ENCODE peak calls at places on chromosomes 16 and 17, in five cellular contexts. J is DND-41, W is suprapubic skin, Y is endothelial cell of umbilical vein, A is heart right ventricle. Q is an unnamed sample. For H3K27me3, the result is how much of the 10 kb centered on the place peaks cover.

GRCh38 chr17:31487648-31488263 is 96.3 kb downstream of the RAB11FIP4 start:
- DNase-seq in J (peak), W (no peak), Y (no peak), A (peak), Q (peak)

GRCh38 chr17:34254651-34255380 is at the start of gene CCL2:
- DNase-seq in J (no peak), W (no peak), Y (peak), A (peak), Q (peak)

GRCh38 chr17:48351916-48352332 is 78.1 kb downstream of the SKAP1 start:
- DNase-seq in J (no peak), W (no peak), Y (peak), A (no peak), Q (no peak)

GRCh38 chr17:8740486-8740885 is 4.2 kb downstream of the CCDC42 start:
- DNase-seq in J (peak), W (no peak), Y (no peak), A (no peak), Q (no peak)

GRCh38 chr16:87661561-87661960 is 59.3 kb downstream of the JPH3 start:
- DNase-seq in J (peak), W (no peak), Y (peak), A (peak), Q (no peak)

GRCh38 chr17:40364121-40364861 is at the start of gene GJD3:
- DNase-seq in J (no peak), W (no peak), Y (no peak), A (peak), Q (no peak)

GRCh38 chr16:54102888-54103866 is 183.4 kb downstream of the IRX3 start:
- DNase-seq in J (no peak), W (no peak), Y (no peak), A (no peak), Q (no peak)

GRCh38 chr16:57797526-57798266 is 4.6 kb downstream of the KIFC3 start:
- DNase-seq in J (no peak), W (no peak), Y (no peak), A (peak), Q (no peak)

GRCh38 chr17:58452738-58453137 is 35.4 kb upstream of the RNF43 start:
- DNase-seq in J (no peak), W (no peak), Y (no peak), A (no peak), Q (no peak)

GRCh38 chr16:20851601-20852000 is 45.3 kb downstream of the REXO5 start:
- DNase-seq in J (no peak), W (peak), Y (peak), A (peak), Q (no peak)

GRCh38 chr17:77879896-77880280 is 78.6 kb upstream of the TNRC6C start:
- DNase-seq in J (no peak), W (no peak), Y (no peak), A (no peak), Q (no peak)

GRCh38 chr17:7440113-7440822 is 956 bp downstream of the FGF11 start:
- DNase-seq in J (no peak), W (peak), Y (peak), A (peak), Q (no peak)

GRCh38 chr16:2913603-2914002 is 1.9 kb downstream of the FLYWCH1 start:
- DNase-seq in J (no peak), W (no peak), Y (no peak), A (no peak), Q (no peak)

GRCh38 chr16:75244225-75244792 is 7.1 kb downstream of the BCAR1 start:
- DNase-seq in J (no peak), W (no peak), Y (peak), A (peak), Q (peak)

GRCh38 chr16:50881331-50881830 is 139.5 kb downstream of the CYLD start:
- DNase-seq in J (no peak), W (no peak), Y (no peak), A (no peak), Q (no peak)

GRCh38 chr17:37488009-37488604 is 1.6 kb upstream of the DUSP14 start:
- DNase-seq in J (no peak), W (no peak), Y (peak), A (no peak), Q (no peak)

GRCh38 chr16:79651363-79651762 is 50.8 kb upstream of the MAF start:
- DNase-seq in J (no peak), W (no peak), Y (no peak), A (peak), Q (peak)

GRCh38 chr17:57874434-57875108 is 24.7 kb upstream of the MRPS23 start:
- DNase-seq in J (peak), W (no peak), Y (peak), A (peak), Q (peak)

GRCh38 chr17:19370493-19370960 is 7.8 kb upstream of the MAPK7 start:
- DNase-seq in J (no peak), W (peak), Y (no peak), A (peak), Q (no peak)

GRCh38 chr17:40810505-40810904 is 10.7 kb upstream of the KRT28 start:
- DNase-seq in J (no peak), W (no peak), Y (peak), A (no peak), Q (no peak)

GRCh38 chr17:51103050-51103449 is 17.6 kb downstream of the SPAG9 start:
- DNase-seq in J (no peak), W (no peak), Y (no peak), A (no peak), Q (no peak)

DNA sequence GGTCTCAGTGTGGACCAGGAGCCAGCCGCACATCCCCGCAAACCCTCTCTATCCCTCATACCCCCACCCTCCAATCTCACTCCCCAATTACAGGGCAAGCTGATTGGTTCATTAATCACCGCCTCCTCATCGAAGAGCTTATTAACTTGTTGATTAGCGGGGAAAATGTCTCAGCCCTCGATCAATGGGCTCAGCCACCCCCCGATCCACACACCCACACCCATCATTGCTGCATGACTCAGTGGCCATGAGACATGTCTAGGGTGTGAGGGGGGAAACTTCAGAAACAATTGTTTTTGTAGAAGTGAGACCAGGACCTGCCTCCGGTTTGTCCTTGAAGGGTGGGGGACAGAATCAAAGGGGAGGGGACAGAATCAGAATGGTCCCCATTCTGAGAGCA is 2.5 kb upstream of the PYY start:
- DNase-seq in J (no peak), W (no peak), Y (no peak), A (no peak), Q (no peak)
- H3K27me3 ChIP-seq in J (under half), W (under half), Y (under half), A (under half), Q (under half)

DNA sequence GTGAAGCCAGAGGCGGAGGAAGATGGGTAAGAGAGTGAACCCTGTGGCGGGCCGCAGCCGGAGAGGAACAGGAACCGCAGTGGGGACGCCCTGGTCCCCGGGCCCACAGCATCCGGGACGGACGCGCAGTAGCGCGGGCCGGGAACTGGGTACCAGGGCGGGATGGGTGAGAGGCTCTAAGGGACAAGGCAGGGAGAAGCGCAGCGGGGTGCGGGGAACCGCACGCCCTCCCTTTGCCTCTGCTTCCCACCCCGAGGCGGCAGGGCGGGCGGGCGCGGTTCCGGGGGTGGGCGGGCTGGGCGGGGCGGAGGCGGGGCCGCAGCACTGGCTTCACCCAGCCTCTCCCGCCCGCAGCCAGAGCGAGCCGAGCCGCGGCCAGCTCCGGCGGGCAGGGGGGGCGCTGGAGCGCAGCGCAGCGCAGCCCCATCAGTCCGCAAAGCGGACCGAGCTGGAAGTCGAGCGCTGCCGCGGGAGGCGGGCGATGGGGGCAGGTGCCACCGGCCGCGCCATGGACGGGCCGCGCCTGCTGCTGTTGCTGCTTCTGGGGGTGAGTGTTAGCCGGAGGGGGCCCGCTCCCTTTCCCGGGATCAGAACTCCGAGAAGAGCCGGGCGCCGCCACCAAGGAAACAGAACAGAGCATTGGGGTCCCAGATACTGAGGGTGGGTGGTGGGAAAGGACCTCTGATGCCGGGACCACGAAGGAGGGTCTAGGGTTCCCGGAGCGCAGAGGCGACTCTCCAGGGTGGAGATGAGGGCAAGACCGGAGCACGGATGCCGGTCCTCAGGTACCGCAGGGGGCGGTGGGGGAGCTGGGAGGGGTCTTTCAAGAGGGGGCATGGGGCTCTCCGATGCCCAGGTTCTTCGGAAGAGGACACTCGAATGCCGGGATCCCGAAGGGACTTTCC is at the start of gene NGFR:
- DNase-seq in J (peak), W (no peak), Y (peak), A (peak), Q (peak)
- H3K27me3 ChIP-seq in J (under half), W (half or more), Y (half or more), A (under half), Q (under half)

GRCh38 chr16:1335211-1335971 is 1.9 kb downstream of the BAIAP3 start:
- DNase-seq in J (no peak), W (no peak), Y (no peak), A (no peak), Q (peak)

GRCh38 chr16:1333854-1334719 is 642 bp downstream of the BAIAP3 start:
- DNase-seq in J (no peak), W (no peak), Y (no peak), A (no peak), Q (no peak)

GRCh38 chr16:1333149-1333812 is at the start of gene BAIAP3:
- DNase-seq in J (no peak), W (no peak), Y (no peak), A (peak), Q (no peak)

GRCh38 chr16:1335996-1336395 is 2.6 kb downstream of the BAIAP3 start:
- DNase-seq in J (peak), W (no peak), Y (no peak), A (no peak), Q (no peak)

GRCh38 chr16:1334739-1335138 is 1.3 kb downstream of the BAIAP3 start:
- DNase-seq in J (no peak), W (no peak), Y (no peak), A (no peak), Q (no peak)
- H3K27me3 ChIP-seq in J (under half), W (half or more), Y (under half), A (under half), Q (under half)

GRCh38 chr17:5110816-5111215 is 862 bp downstream of the ZNF232 start:
- DNase-seq in J (peak), W (no peak), Y (no peak), A (no peak), Q (no peak)

GRCh38 chr17:5115673-5116651 is at the start of gene USP6:
- DNase-seq in J (no peak), W (peak), Y (no peak), A (no peak), Q (no peak)

GRCh38 chr17:5111402-5112204 is at the start of gene ZNF232:
- DNase-seq in J (peak), W (peak), Y (peak), A (peak), Q (peak)
- H3K27me3 ChIP-seq in J (under half), W (under half), Y (under half), A (under half), Q (under half)

GRCh38 chr17:76356803-76357456 is 3.2 kb upstream of the PRPSAP1 start:
- DNase-seq in J (no peak), W (no peak), Y (no peak), A (no peak), Q (no peak)
- H3K27me3 ChIP-seq in J (under half), W (under half), Y (under half), A (under half), Q (under half)

Q was measured in dorsolateral prefrontal cortex.